ENCODE peak calls at places on chromosomes 1 and 21, in seven cellular contexts. W, T, C, J, I, S and U are unnamed samples. For H3K9me3, the result is how much of the 10 kb centered on the place peaks cover.

GRCh38 chr1:234372011-234372757 is 1.1 kb upstream of the COA6 start:
- DNase-seq in W (no peak), T (no peak), C (no peak), J (no peak), I (no peak), S (no peak), U (no peak)

GRCh38 chr1:150513275-150513885 is 2.2 kb upstream of the FALEC start:
- DNase-seq in W (no peak), T (no peak), C (no peak), J (no peak), I (no peak), S (no peak), U (no peak)

GRCh38 chr1:43975249-43975961 is 645 bp downstream of the ATP6V0B start:
- DNase-seq in W (peak), T (peak), C (peak), J (no peak), I (no peak), S (no peak), U (peak)

GRCh38 chr1:227212164-227212563 is 106.1 kb downstream of the CDC42BPA start:
- DNase-seq in W (no peak), T (no peak), C (no peak), J (no peak), I (no peak), S (no peak), U (no peak)

GRCh38 chr21:42746593-42747266 is 93.3 kb downstream of the PDE9A start:
- DNase-seq in W (no peak), T (peak), C (no peak), J (no peak), I (no peak), S (no peak), U (no peak)

GRCh38 chr1:218463194-218464156 is 118.3 kb downstream of the TGFB2 start:
- DNase-seq in W (peak), T (peak), C (peak), J (no peak), I (no peak), S (no peak), U (no peak)

GRCh38 chr1:182507685-182508084 is 57.7 kb downstream of the RGSL1 start:
- DNase-seq in W (peak), T (peak), C (no peak), J (no peak), I (no peak), S (no peak), U (no peak)

GRCh38 chr1:165949335-165950130 is 122.1 kb downstream of the UCK2 start:
- DNase-seq in W (no peak), T (no peak), C (peak), J (no peak), I (no peak), S (no peak), U (peak)

GRCh38 chr1:173134029-173134428 is 73.1 kb downstream of the TNFSF4 start:
- DNase-seq in W (no peak), T (no peak), C (no peak), J (no peak), I (no peak), S (no peak), U (no peak)

GRCh38 chr21:33760641-33761103 is 118.4 kb downstream of the ITSN1 start:
- DNase-seq in W (no peak), T (no peak), C (no peak), J (no peak), I (no peak), S (no peak), U (no peak)

GRCh38 chr1:1291023-1291528 is 10.8 kb downstream of the SCNN1D start:
- DNase-seq in W (no peak), T (peak), C (no peak), J (no peak), I (no peak), S (no peak), U (no peak)

GRCh38 chr1:244854865-244855578 is 9.3 kb downstream of the HNRNPU start:
- DNase-seq in W (no peak), T (no peak), C (no peak), J (no peak), I (no peak), S (no peak), U (no peak)

GRCh38 chr1:43329995-43330751 is 7.4 kb upstream of the MPL start:
- DNase-seq in W (no peak), T (no peak), C (no peak), J (no peak), I (no peak), S (no peak), U (peak)

GRCh38 chr1:111281411-111281810 is 9.2 kb upstream of the CHIA start:
- DNase-seq in W (peak), T (no peak), C (no peak), J (no peak), I (no peak), S (no peak), U (no peak)

GRCh38 chr1:152047607-152047953 is 10.8 kb upstream of the S100A11 start:
- DNase-seq in W (peak), T (no peak), C (no peak), J (no peak), I (peak), S (peak), U (no peak)

GRCh38 chr1:227185291-227185690 is 133.0 kb downstream of the CDC42BPA start:
- DNase-seq in W (no peak), T (no peak), C (no peak), J (no peak), I (no peak), S (no peak), U (peak)

GRCh38 chr21:41481191-41481590 is 26.8 kb downstream of the TMPRSS2 start:
- DNase-seq in W (no peak), T (no peak), C (no peak), J (no peak), I (no peak), S (no peak), U (no peak)

GRCh38 chr1:54743416-54743815 is 20.9 kb downstream of the PARS2 start:
- DNase-seq in W (no peak), T (no peak), C (no peak), J (no peak), I (no peak), S (no peak), U (no peak)

GRCh38 chr21:29299906-29300546 is 1.3 kb downstream of the BACH1 start:
- DNase-seq in W (peak), T (peak), C (peak), J (peak), I (peak), S (peak), U (peak)

GRCh38 chr21:24445517-24445916 is 1161.8 kb downstream of the MRPL39 start:
- DNase-seq in W (no peak), T (no peak), C (no peak), J (no peak), I (no peak), S (no peak), U (no peak)

GRCh38 chr1:83673287-83673686 is 325.6 kb downstream of the TTLL7 start:
- DNase-seq in W (no peak), T (no peak), C (no peak), J (no peak), I (no peak), S (no peak), U (no peak)

GRCh38 chr1:186112280-186112679 is 262.8 kb downstream of the TPR start:
- DNase-seq in W (no peak), T (no peak), C (no peak), J (no peak), I (no peak), S (no peak), U (no peak)

GRCh38 chr21:27464643-27465042 is 497.8 kb upstream of the ADAMTS5 start:
- DNase-seq in W (no peak), T (no peak), C (no peak), J (no peak), I (no peak), S (no peak), U (no peak)

GRCh38 chr1:192936313-192937018 is 122.7 kb downstream of the UCHL5 start:
- DNase-seq in W (no peak), T (no peak), C (no peak), J (no peak), I (no peak), S (no peak), U (no peak)

GRCh38 chr1:15432327-15432726 is 5.9 kb upstream of the CTRC start:
- DNase-seq in W (peak), T (no peak), C (no peak), J (no peak), I (no peak), S (no peak), U (no peak)

GRCh38 chr1:30695481-30695880 is 27.9 kb downstream of the MATN1 start:
- DNase-seq in W (no peak), T (no peak), C (no peak), J (no peak), I (no peak), S (no peak), U (no peak)

GRCh38 chr1:1540015-1540816 is at the start of gene TMEM240:
- DNase-seq in W (peak), T (peak), C (peak), J (no peak), I (no peak), S (no peak), U (peak)

GRCh38 chr1:27403065-27403726 is 10.8 kb downstream of the GPR3 start:
- DNase-seq in W (peak), T (peak), C (peak), J (no peak), I (no peak), S (no peak), U (peak)

GRCh38 chr21:44929242-44929798 is 8.6 kb upstream of the ITGB2 start:
- DNase-seq in W (no peak), T (no peak), C (no peak), J (no peak), I (no peak), S (no peak), U (peak)

GRCh38 chr1:226738421-226738994 is 574 bp downstream of the ITPKB start:
- DNase-seq in W (peak), T (peak), C (peak), J (no peak), I (no peak), S (no peak), U (peak)

GRCh38 chr1:227940791-227941241 is 6.9 kb downstream of the WNT9A start:
- DNase-seq in W (no peak), T (no peak), C (no peak), J (no peak), I (no peak), S (no peak), U (peak)

GRCh38 chr1:169528214-169529067 is 42.7 kb upstream of the SLC19A2 start:
- DNase-seq in W (no peak), T (no peak), C (no peak), J (no peak), I (no peak), S (no peak), U (no peak)

GRCh38 chr1:68049941-68050878 is at the start of gene DIRAS3:
- DNase-seq in W (peak), T (no peak), C (peak), J (no peak), I (peak), S (peak), U (peak)

GRCh38 chr1:54273837-54274192 is 73.8 kb downstream of the MRPL37 start:
- DNase-seq in W (peak), T (peak), C (peak), J (no peak), I (no peak), S (no peak), U (peak)

GRCh38 chr1:238552271-238552670 is 661.5 kb upstream of the ZP4 start:
- DNase-seq in W (peak), T (no peak), C (no peak), J (no peak), I (no peak), S (no peak), U (no peak)

GRCh38 chr21:35527358-35527757 is 478.3 kb upstream of the RUNX1 start:
- DNase-seq in W (no peak), T (no peak), C (no peak), J (no peak), I (no peak), S (no peak), U (no peak)

DNA sequence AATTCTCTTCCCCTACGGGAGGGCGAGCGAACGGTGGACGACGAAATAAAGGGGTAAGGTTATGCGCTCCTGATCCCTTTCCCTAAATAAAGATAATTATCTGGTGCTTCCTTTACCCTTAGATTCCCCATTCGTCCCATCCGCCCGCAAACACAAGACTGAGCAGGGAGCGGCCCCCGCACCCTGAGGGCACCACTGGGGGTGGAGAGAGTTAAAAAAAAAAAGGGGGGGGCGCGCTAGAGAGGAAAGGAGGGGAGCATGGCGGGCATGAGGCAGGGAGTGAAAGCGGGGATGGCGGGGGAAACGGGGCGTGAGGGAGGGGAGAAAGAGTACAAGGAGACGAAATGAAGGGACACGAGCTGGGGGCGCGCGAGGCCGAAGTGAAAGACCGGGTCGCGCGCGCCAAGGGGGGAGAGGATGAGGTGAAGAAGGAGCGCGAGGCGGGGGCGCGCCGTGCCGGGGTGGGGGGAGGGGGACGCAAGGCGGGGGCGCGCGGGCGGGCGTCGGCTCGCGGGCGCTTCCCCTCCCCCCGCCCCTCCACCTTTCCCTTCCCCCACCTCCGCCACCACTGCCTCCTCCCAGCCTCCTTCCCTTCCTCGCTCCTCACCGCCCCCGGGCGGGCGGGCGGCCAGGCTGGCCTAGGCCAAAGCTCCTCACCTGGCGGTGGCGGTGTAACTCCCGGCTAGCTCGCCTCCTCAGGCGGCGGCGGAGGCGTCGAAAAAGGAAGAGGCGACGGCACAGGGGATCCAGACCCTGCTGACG is 515 bp downstream of the GATAD2B start:
- DNase-seq in W (peak), T (no peak), C (peak), J (no peak), I (no peak), S (peak), U (peak)
- TF ChIP-seq CTCF in W (no peak), T (no peak), C (peak), J (no peak), I (peak), S (peak), U (peak)

GRCh38 chr1:220894025-220894923 is 15.0 kb downstream of the HLX start:
- DNase-seq in W (no peak), T (no peak), C (peak), J (no peak), I (no peak), S (no peak), U (peak)

GRCh38 chr1:220894924-220895256 is 15.6 kb downstream of the HLX start:
- DNase-seq in W (no peak), T (no peak), C (peak), J (no peak), I (no peak), S (no peak), U (no peak)

GRCh38 chr1:220892997-220893700 is 13.9 kb downstream of the HLX start:
- DNase-seq in W (no peak), T (no peak), C (peak), J (no peak), I (no peak), S (no peak), U (peak)

GRCh38 chr1:220892086-220892376 is 12.8 kb downstream of the HLX start:
- DNase-seq in W (no peak), T (no peak), C (no peak), J (no peak), I (no peak), S (no peak), U (no peak)

GRCh38 chr1:220893701-220894024 is 14.4 kb downstream of the HLX start:
- DNase-seq in W (no peak), T (no peak), C (peak), J (no peak), I (no peak), S (no peak), U (no peak)
- H3K9me3 ChIP-seq in W (under half), T (under half), C (under half), J (under half), I (under half), S (under half), U (under half)

GRCh38 chr1:80217377-80217986 is 1211.0 kb upstream of the ADGRL4 start:
- DNase-seq in W (no peak), T (no peak), C (peak), J (peak), I (peak), S (peak), U (peak)

GRCh38 chr1:80218112-80218511 is 1211.6 kb upstream of the ADGRL4 start:
- DNase-seq in W (no peak), T (no peak), C (peak), J (peak), I (peak), S (no peak), U (no peak)

GRCh38 chr1:80214888-80215540 is 1208.5 kb upstream of the ADGRL4 start:
- DNase-seq in W (no peak), T (no peak), C (no peak), J (no peak), I (no peak), S (no peak), U (no peak)

GRCh38 chr1:80212021-80212420 is 1205.5 kb upstream of the ADGRL4 start:
- DNase-seq in W (no peak), T (no peak), C (no peak), J (no peak), I (no peak), S (no peak), U (no peak)

DNA sequence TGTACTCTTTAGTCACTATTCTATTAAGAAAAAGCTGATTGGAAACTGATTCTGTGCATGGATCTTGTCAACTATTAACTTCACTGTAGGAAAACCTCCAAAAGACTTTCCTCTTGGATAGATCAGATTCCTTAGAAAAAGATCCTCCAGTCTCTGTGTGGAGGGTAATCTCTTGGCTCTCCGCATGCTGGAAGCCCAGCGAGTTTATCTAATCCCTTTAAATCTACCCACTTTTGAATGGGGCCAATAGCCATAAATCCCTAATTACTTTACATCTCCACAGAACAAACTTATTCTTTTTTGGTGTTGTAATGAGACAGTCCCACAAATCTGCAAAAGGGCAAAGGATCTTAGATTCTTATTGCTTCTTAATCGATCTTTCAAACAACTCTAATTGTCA is 1206.4 kb upstream of the ADGRL4 start:
- DNase-seq in W (no peak), T (no peak), C (peak), J (no peak), I (no peak), S (no peak), U (no peak)
- H3K27ac ChIP-seq in W (no peak), T (no peak), C (no peak), J (no peak), I (no peak), S (no peak), U (no peak)

DNA sequence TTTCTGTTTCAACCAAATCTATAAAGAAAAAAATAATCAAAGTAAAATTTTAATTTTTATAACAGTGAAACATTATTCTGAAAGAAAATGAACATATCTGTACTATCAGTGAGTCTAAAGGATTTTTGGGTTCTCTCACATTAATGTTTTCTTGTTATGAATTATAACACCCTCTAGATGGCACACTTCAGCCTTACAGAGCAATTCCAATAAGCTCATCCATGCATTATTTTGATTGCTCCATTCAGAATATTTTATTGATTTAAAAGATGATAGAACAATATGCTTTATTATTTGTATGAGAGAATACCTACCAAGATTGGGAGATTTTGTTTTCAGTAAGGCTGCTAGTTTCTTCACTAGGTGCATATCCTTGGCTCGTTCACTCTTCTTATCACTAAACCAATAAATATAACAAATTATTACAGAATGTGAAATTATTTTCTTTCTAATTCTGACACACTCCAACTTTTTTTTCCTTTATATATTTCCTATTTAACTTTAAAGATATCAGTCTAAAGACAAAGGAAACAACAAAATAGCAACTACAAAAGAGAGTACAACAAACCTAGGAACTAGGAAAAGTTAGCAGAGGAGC is 82.4 kb downstream of the RAB3GAP2 start:
- DNase-seq in W (no peak), T (no peak), C (peak), J (no peak), I (peak), S (peak), U (no peak)
- TF ChIP-seq CTCF in W (peak), T (peak), C (peak), J (peak), I (peak), S (peak), U (peak)

GRCh38 chr1:2946999-2947650 is 74.1 kb upstream of the ACTRT2 start:
- DNase-seq in W (no peak), T (no peak), C (no peak), J (no peak), I (no peak), S (no peak), U (no peak)

GRCh38 chr1:2949966-2950925 is 71.0 kb upstream of the ACTRT2 start:
- DNase-seq in W (peak), T (no peak), C (no peak), J (no peak), I (no peak), S (no peak), U (no peak)

GRCh38 chr1:2946291-2946690 is 75.0 kb upstream of the ACTRT2 start:
- DNase-seq in W (no peak), T (no peak), C (no peak), J (no peak), I (no peak), S (peak), U (no peak)

GRCh38 chr1:2948751-2949680 is 72.3 kb upstream of the ACTRT2 start:
- DNase-seq in W (no peak), T (no peak), C (no peak), J (no peak), I (no peak), S (no peak), U (no peak)

DNA sequence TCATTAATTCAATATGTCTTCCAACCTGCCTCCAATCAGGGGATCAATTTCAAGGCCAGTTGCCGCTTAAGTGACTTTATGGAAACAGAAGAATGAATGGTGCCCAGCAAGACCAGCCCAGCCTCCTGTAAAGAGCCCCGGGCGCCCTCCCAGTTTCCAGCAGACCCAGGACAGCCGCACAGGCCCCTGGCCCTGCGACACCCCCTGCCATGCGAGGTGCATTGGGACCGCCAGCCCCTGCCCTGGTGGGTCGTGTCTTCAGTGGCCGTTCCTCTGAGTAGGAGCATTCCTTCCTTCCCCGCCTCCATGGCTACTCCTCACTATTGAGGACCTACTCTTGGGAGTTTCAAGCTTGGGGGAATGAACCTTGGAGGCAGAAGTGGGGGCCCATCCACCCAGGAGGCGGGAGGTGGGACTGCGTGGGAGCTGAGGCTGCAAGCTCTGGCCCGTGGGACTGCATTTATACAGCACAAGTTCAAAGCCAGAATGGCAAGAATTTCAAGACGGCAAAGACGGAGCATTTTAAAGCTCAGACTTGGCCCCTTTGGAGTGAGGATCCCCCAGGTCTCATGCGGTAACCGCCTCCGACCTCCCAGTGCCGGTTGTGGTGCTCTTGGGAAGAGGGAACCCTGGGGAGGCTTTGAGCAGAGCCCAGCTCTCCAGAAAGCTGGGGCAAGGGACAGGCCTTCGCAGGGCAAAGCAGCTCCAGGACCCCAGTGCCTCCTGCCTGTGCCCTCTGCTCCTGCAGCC is 73.1 kb upstream of the ACTRT2 start:
- DNase-seq in W (no peak), T (no peak), C (no peak), J (no peak), I (no peak), S (no peak), U (no peak)
- H3K9me3 ChIP-seq in W (under half), T (under half), C (under half), J (under half), I (under half), S (under half), U (under half)